ENCODE peak calls at places on chromosomes 4 and X, in ten cellular contexts. Z is fibroblast of lung, C is mammary epithelial cell, Y is pancreas, T is SK-N-SH, H is cardiac muscle cell, Q is DND-41, F is IMR-90, X is GM12878, J is heart right ventricle. B is an unnamed sample. For H3K4me1 and H3K36me3, the result is how much of the 10 kb centered on the place peaks cover.

GRCh38 chr4:168613869-168614268 is 117.0 kb downstream of the PALLD start:
- DNase-seq in Z (no peak), C (no peak), Y (no peak), T (no peak), H (no peak), Q (no peak), F (no peak), X (no peak), J (no peak), B (no peak)

GRCh38 chr4:69974646-69975045 is 9.1 kb upstream of the CSN2 start:
- DNase-seq in Z (no peak), C (no peak), Y (no peak), T (no peak), H (no peak), Q (no peak), F (no peak), X (no peak), J (no peak), B (no peak)

GRCh38 chr4:2763511-2763967 is 7.4 kb upstream of the TNIP2 start:
- DNase-seq in Z (no peak), C (no peak), Y (no peak), T (peak), H (peak), Q (no peak), F (no peak), X (no peak), J (no peak), B (no peak)

GRCh38 chr4:40283413-40283812 is 51.7 kb upstream of the CHRNA9 start:
- DNase-seq in Z (no peak), C (no peak), Y (no peak), T (no peak), H (no peak), Q (no peak), F (no peak), X (no peak), J (no peak), B (peak)

GRCh38 chrX:34404386-34405070 is 252.6 kb downstream of the TMEM47 start:
- DNase-seq in Z (peak), C (no peak), Y (no peak), T (no peak), H (peak), Q (no peak), F (no peak), X (no peak), J (no peak), B (no peak)

GRCh38 chrX:69145714-69146113 is 19.5 kb downstream of the PJA1 start:
- DNase-seq in Z (no peak), C (no peak), Y (no peak), T (no peak), H (no peak), Q (no peak), F (no peak), X (no peak), J (no peak), B (no peak)

GRCh38 chrX:134369576-134369975 is 90.4 kb upstream of the HPRT1 start:
- DNase-seq in Z (no peak), C (no peak), Y (no peak), T (no peak), H (no peak), Q (no peak), F (no peak), X (peak), J (no peak), B (no peak)

GRCh38 chrX:119573840-119574393 is 446 bp upstream of the UBE2A start:
- DNase-seq in Z (no peak), C (peak), Y (peak), T (peak), H (peak), Q (no peak), F (peak), X (no peak), J (peak), B (no peak)

GRCh38 chr4:1767770-1768366 is 25.2 kb upstream of the FGFR3 start:
- DNase-seq in Z (peak), C (no peak), Y (no peak), T (peak), H (peak), Q (no peak), F (peak), X (no peak), J (no peak), B (peak)

GRCh38 chrX:40055495-40055894 is 42.3 kb downstream of the BCOR start:
- DNase-seq in Z (no peak), C (no peak), Y (no peak), T (no peak), H (no peak), Q (no peak), F (peak), X (no peak), J (no peak), B (no peak)

GRCh38 chr4:24748023-24748422 is 47.4 kb upstream of the SOD3 start:
- DNase-seq in Z (no peak), C (no peak), Y (no peak), T (no peak), H (no peak), Q (no peak), F (no peak), X (no peak), J (no peak), B (no peak)

GRCh38 chr4:2822461-2823300 is 21.0 kb upstream of the ADD1 start:
- DNase-seq in Z (no peak), C (no peak), Y (no peak), T (no peak), H (no peak), Q (no peak), F (no peak), X (no peak), J (no peak), B (no peak)

GRCh38 chrX:145405012-145405411 is 157.7 kb downstream of the SPANXN1 start:
- DNase-seq in Z (peak), C (peak), Y (no peak), T (peak), H (peak), Q (peak), F (peak), X (no peak), J (no peak), B (no peak)

GRCh38 chr4:108592674-108592986 is 27.7 kb upstream of the RPL34 start:
- DNase-seq in Z (no peak), C (no peak), Y (no peak), T (no peak), H (no peak), Q (no peak), F (no peak), X (no peak), J (no peak), B (no peak)

GRCh38 chr4:23717528-23718248 is 172.2 kb downstream of the PPARGC1A start:
- DNase-seq in Z (peak), C (peak), Y (no peak), T (peak), H (peak), Q (no peak), F (peak), X (no peak), J (no peak), B (no peak)

GRCh38 chrX:10755477-10756334 is 135.3 kb upstream of the MID1 start:
- DNase-seq in Z (peak), C (no peak), Y (no peak), T (no peak), H (peak), Q (no peak), F (peak), X (no peak), J (no peak), B (no peak)

GRCh38 chr4:47562297-47562696 is 77.2 kb downstream of the ATP10D start:
- DNase-seq in Z (no peak), C (no peak), Y (no peak), T (no peak), H (no peak), Q (peak), F (no peak), X (no peak), J (no peak), B (no peak)

GRCh38 chr4:142168181-142168580 is 531.8 kb downstream of the IL15 start:
- DNase-seq in Z (no peak), C (no peak), Y (no peak), T (no peak), H (no peak), Q (no peak), F (no peak), X (no peak), J (no peak), B (no peak)

GRCh38 chrX:37803057-37803456 is 23.2 kb downstream of the CYBB start:
- DNase-seq in Z (no peak), C (no peak), Y (no peak), T (no peak), H (no peak), Q (no peak), F (no peak), X (no peak), J (no peak), B (no peak)

GRCh38 chr4:153075256-153075630 is 129.0 kb upstream of the TRIM2 start:
- DNase-seq in Z (no peak), C (no peak), Y (no peak), T (no peak), H (no peak), Q (no peak), F (no peak), X (no peak), J (no peak), B (no peak)

GRCh38 chr4:22389240-22389871 is 126.5 kb downstream of the ADGRA3 start:
- DNase-seq in Z (peak), C (peak), Y (peak), T (peak), H (peak), Q (peak), F (peak), X (no peak), J (peak), B (peak)

GRCh38 chr4:121675715-121676114 is 21.1 kb downstream of the ANXA5 start:
- DNase-seq in Z (peak), C (no peak), Y (no peak), T (no peak), H (peak), Q (no peak), F (peak), X (no peak), J (no peak), B (no peak)

GRCh38 chrX:38175140-38175539 is 45.5 kb downstream of the SRPX start:
- DNase-seq in Z (no peak), C (peak), Y (no peak), T (peak), H (no peak), Q (peak), F (peak), X (peak), J (no peak), B (no peak)

GRCh38 chr4:154490261-154490588 is 1.4 kb downstream of the DCHS2 start:
- DNase-seq in Z (no peak), C (no peak), Y (no peak), T (no peak), H (no peak), Q (no peak), F (no peak), X (no peak), J (no peak), B (no peak)

GRCh38 chr4:20984011-20984836 is 284.0 kb downstream of the PACRGL start:
- DNase-seq in Z (no peak), C (no peak), Y (no peak), T (peak), H (no peak), Q (no peak), F (no peak), X (no peak), J (no peak), B (no peak)

GRCh38 chrX:22060451-22060940 is 28.4 kb downstream of the PHEX start:
- DNase-seq in Z (peak), C (peak), Y (no peak), T (no peak), H (peak), Q (no peak), F (peak), X (no peak), J (no peak), B (no peak)

GRCh38 chr4:94642561-94642866 is 115.2 kb upstream of the BMPR1B start:
- DNase-seq in Z (peak), C (no peak), Y (no peak), T (no peak), H (no peak), Q (no peak), F (peak), X (no peak), J (no peak), B (no peak)

GRCh38 chrX:1468250-1468772 is 15.6 kb upstream of the ASMTL start:
- DNase-seq in Z (no peak), C (peak), Y (peak), T (no peak), H (no peak), Q (peak), F (no peak), X (peak), J (peak), B (peak)

GRCh38 chr4:78524009-78524408 is 27.6 kb upstream of the ANXA3 start:
- DNase-seq in Z (no peak), C (no peak), Y (no peak), T (no peak), H (no peak), Q (no peak), F (no peak), X (no peak), J (no peak), B (no peak)

GRCh38 chr4:8331567-8331955 is 62.0 kb downstream of the HTRA3 start:
- DNase-seq in Z (no peak), C (no peak), Y (no peak), T (no peak), H (no peak), Q (no peak), F (no peak), X (no peak), J (no peak), B (no peak)

GRCh38 chrX:153880440-153880815 is 5.5 kb downstream of the L1CAM start:
- DNase-seq in Z (no peak), C (no peak), Y (no peak), T (peak), H (no peak), Q (no peak), F (no peak), X (no peak), J (no peak), B (no peak)

GRCh38 chrX:51893931-51894696 is 691 bp downstream of the MAGED1 start:
- DNase-seq in Z (peak), C (peak), Y (peak), T (peak), H (peak), Q (peak), F (peak), X (no peak), J (peak), B (no peak)

DNA sequence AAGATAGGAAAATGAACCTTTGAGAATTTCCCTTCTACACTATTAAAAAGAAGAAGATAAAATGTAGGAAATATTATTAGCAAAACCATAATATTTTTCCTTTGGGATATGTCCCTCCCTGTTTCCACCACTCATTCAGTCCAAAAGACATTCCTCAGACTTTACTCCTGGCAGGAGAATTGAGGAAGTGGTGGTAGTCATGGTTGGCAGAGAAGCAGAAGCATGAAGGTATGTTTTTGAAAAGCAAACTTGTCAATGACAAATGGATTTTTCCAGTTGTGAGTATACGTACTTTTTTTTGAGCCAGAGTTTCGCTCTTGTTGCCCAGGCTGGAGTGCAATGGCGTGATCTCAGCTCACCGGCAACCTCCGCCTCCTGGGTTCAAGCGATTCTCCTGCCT is 13.7 kb downstream of the STAG2 start:
- DNase-seq in Z (no peak), C (peak), Y (no peak), T (no peak), H (peak), Q (no peak), F (peak), X (no peak), J (no peak), B (no peak)
- H3K4me1 ChIP-seq in Z (under half), C (under half), Y (under half), T (under half), H (under half), Q (under half), F (under half), X (under half), J (half or more), B (under half)

GRCh38 chr4:184428787-184429186 is 45.6 kb downstream of the IRF2 start:
- DNase-seq in Z (no peak), C (no peak), Y (no peak), T (no peak), H (no peak), Q (no peak), F (no peak), X (no peak), J (no peak), B (no peak)

GRCh38 chr4:184424993-184425758 is 49.2 kb downstream of the IRF2 start:
- DNase-seq in Z (peak), C (peak), Y (no peak), T (no peak), H (no peak), Q (no peak), F (peak), X (no peak), J (no peak), B (no peak)

GRCh38 chr4:184430163-184430562 is 44.2 kb downstream of the IRF2 start:
- DNase-seq in Z (no peak), C (no peak), Y (no peak), T (no peak), H (no peak), Q (no peak), F (no peak), X (no peak), J (no peak), B (no peak)

GRCh38 chr4:184427093-184427492 is 47.3 kb downstream of the IRF2 start:
- DNase-seq in Z (no peak), C (no peak), Y (no peak), T (no peak), H (no peak), Q (no peak), F (no peak), X (no peak), J (no peak), B (no peak)

DNA sequence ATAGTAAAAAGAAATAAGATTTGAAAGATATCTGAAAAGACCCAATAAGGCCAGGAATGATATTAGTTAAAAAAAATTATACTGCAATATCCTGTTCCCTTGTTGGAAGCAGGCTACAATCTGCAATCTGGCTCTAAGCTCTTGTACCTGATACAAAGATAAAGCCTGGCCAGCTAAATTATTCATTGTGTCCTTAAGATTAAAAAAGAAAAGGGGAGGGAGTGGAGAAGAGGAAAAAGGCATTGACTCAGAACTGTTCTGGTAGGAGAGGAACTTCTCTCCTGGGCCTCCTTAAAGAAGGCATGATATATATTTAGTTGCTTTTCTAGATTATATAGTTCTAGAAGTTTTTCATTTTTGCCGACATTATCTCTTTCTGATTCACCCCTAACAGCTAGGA is 46.7 kb downstream of the IRF2 start:
- DNase-seq in Z (no peak), C (no peak), Y (no peak), T (no peak), H (peak), Q (no peak), F (no peak), X (no peak), J (no peak), B (no peak)
- H3K36me3 ChIP-seq in Z (under half), C (under half), Y (under half), T (under half), H (under half), Q (under half), F (under half), X (under half), J (half or more), B (under half)

DNA sequence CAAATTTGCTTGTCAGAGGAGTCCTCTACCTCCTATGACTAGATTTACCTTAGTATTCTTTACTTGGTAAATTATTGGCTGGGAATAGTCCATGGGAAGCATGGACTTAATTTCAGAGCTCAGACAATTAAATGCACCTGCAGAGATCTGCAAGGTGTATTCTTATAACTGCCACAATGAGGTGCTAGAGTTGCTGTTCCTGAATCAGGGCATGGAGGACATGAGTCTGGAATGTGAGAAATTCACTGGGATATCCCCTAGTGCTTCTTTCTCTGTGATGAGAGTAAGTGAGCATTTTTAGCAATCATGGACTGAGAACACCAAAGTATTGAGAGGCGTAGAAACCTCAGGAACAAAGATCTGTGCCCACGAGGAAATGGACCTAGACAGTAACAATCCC is 32.9 kb upstream of the GRID2 start:
- DNase-seq in Z (no peak), C (no peak), Y (no peak), T (peak), H (peak), Q (no peak), F (no peak), X (no peak), J (no peak), B (no peak)
- TF ChIP-seq CTCF in Z (no peak), C (peak), Y (no peak), T (peak), H (no peak), Q (no peak), F (peak), X (no peak), J (no peak), B (no peak)

DNA sequence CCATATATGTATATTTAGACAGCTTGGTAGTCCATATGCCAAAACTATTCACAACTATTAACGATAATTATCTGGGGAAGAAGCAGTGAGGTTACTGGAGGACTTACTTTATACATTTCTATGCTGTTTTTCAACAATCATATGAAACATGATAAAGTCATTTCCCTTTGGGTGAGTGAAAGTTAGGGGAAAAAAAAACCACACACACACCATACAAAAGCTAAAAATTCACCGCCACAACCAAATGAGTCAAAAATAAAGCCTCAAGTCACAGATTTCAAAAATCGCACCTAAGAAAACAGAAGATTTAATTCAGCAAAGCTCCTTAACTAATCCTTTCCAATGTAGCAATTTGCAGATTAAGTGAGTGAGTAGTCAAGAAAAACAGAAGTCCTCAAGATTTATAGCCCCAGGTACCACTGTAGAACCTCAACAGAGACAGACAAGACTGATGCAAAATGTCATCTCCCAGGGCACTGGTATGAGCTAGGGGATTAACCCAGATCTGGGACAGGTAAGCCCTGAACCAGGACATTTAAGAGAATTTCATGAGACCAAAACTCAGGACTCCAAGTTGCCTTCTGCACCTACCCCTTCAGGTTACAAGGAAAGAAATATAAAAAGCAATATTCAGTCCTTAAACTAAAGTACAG is 35.1 kb downstream of the SYTL4 start:
- DNase-seq in Z (no peak), C (no peak), Y (no peak), T (no peak), H (no peak), Q (no peak), F (no peak), X (no peak), J (no peak), B (no peak)
- H3K4me1 ChIP-seq in Z (under half), C (under half), Y (under half), T (under half), H (under half), Q (under half), F (under half), X (under half), J (under half), B (under half)

DNA sequence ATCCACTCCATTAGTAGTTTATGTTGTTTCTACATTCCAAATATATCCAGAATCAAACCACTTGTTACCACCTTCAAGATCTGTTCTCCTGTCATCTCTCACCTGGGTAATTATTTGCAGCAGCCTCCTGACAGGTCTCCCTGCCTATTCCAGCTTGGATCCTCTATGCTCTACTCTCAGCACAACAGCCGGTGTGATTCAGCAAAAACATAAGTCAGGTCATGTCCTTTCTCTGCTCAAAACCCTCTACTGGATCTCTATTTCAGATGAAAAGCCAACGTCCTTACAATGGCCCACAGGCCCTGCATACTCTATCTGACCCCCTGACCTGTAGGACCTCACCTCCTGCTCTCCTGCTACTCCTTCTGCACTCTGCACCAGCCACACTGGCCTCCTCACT is 84.5 kb downstream of the NHSL2 start:
- DNase-seq in Z (no peak), C (no peak), Y (no peak), T (no peak), H (no peak), Q (no peak), F (no peak), X (no peak), J (no peak), B (no peak)
- H3K36me3 ChIP-seq in Z (under half), C (under half), Y (under half), T (under half), H (under half), Q (under half), F (under half), X (under half), J (under half), B (under half)

GRCh38 chr4:170978990-170979389 is 834.2 kb upstream of the GALNTL6 start:
- DNase-seq in Z (no peak), C (no peak), Y (no peak), T (no peak), H (no peak), Q (no peak), F (no peak), X (no peak), J (no peak), B (no peak)
- TF ChIP-seq CTCF in Z (no peak), C (no peak), Y (no peak), T (no peak), H (no peak), Q (no peak), F (no peak), X (no peak), J (no peak), B (no peak)

GRCh38 chr4:173522160-173522873 is 7.7 kb downstream of the HAND2 start:
- DNase-seq in Z (peak), C (no peak), Y (peak), T (peak), H (peak), Q (no peak), F (peak), X (no peak), J (peak), B (no peak)
- H3K4me1 ChIP-seq in Z (under half), C (under half), Y (under half), T (under half), H (under half), Q (under half), F (under half), X (under half), J (under half), B (under half)

B was measured in CD8-positive, alpha-beta T cell.